ENCODE peak calls at places on chromosomes 1 and 21, in ten cellular contexts. K, S, U, G, O, H, E, A, C and P are unnamed samples.

GRCh38 chr1:99627615-99628014 is 18.3 kb upstream of the PALMD start:
- DNase-seq in C (peak), O (no peak), K (no peak), H (no peak), S (no peak), A (no peak), G (no peak), E (no peak), U (no peak), P (no peak)

GRCh38 chr1:106960412-106960811 is 96.1 kb upstream of the PRMT6 start:
- DNase-seq in O (no peak), E (no peak), C (no peak), K (no peak), H (no peak), U (no peak), G (no peak), A (no peak), S (no peak), P (no peak)

GRCh38 chr1:47175227-47175934 is 14.5 kb downstream of the PDZK1IP1 start:
- DNase-seq in K (peak), G (no peak), E (peak), S (peak), U (peak), H (peak), A (peak), O (peak), C (peak), P (peak)

GRCh38 chr1:86507935-86508582 is 38.8 kb upstream of the CLCA4 start:
- DNase-seq in S (no peak), K (peak), O (no peak), H (peak), E (no peak), U (no peak), G (no peak), A (no peak), C (no peak), P (peak)

GRCh38 chr1:85584923-85585322 is 4.4 kb downstream of the CCN1 start:
- DNase-seq in G (no peak), S (no peak), K (no peak), E (no peak), H (no peak), U (no peak), O (no peak), A (no peak), C (no peak), P (no peak)

GRCh38 chr1:7485086-7485780 is 285.9 kb upstream of the VAMP3 start:
- DNase-seq in K (no peak), O (no peak), A (no peak), G (no peak), C (no peak), E (no peak), H (peak), S (no peak), U (no peak), P (no peak)

GRCh38 chr1:237025358-237026074 is 16.5 kb upstream of the RYR2 start:
- DNase-seq in K (no peak), C (no peak), O (no peak), S (no peak), E (no peak), A (no peak), U (no peak), H (no peak), G (no peak), P (no peak)

GRCh38 chr1:196677781-196678509 is 26.1 kb downstream of the CFH start:
- DNase-seq in K (no peak), S (no peak), O (no peak), E (no peak), A (no peak), G (no peak), C (no peak), H (peak), U (no peak), P (no peak)

GRCh38 chr1:152777510-152778137 is 2.7 kb downstream of the LCE1F start:
- DNase-seq in S (no peak), U (no peak), C (peak), O (no peak), K (peak), H (peak), A (no peak), E (no peak), G (no peak), P (peak)

GRCh38 chr1:113929750-113930498 is 800 bp downstream of the HIPK1 start:
- DNase-seq in S (no peak), A (peak), K (no peak), O (no peak), C (peak), H (peak), E (peak), G (no peak), U (peak), P (peak)

GRCh38 chr1:8903410-8903809 is 24.9 kb upstream of the ENO1 start:
- DNase-seq in O (no peak), H (peak), S (no peak), U (no peak), A (no peak), G (no peak), E (no peak), K (no peak), C (no peak), P (no peak)

GRCh38 chr21:46253610-46254124 is 25.1 kb upstream of the LSS start:
- DNase-seq in K (peak), G (peak), U (no peak), H (no peak), S (no peak), O (no peak), C (no peak), E (peak), A (no peak), P (peak)

GRCh38 chr1:152654110-152654509 is 9.1 kb upstream of the LCE2D start:
- DNase-seq in K (peak), U (no peak), C (peak), H (peak), E (peak), G (no peak), O (peak), S (no peak), A (no peak), P (peak)

GRCh38 chr1:202801169-202801568 is 7.1 kb downstream of the KDM5B start:
- DNase-seq in U (no peak), G (no peak), E (no peak), K (no peak), S (no peak), C (no peak), O (no peak), H (no peak), A (no peak), P (no peak)

GRCh38 chr1:63276625-63277024 is 45.7 kb upstream of the FOXD3 start:
- DNase-seq in U (no peak), K (no peak), A (no peak), O (no peak), E (no peak), S (no peak), H (no peak), C (peak), G (no peak), P (peak)

GRCh38 chr1:159771501-159771900 is 9.3 kb upstream of the DUSP23 start:
- DNase-seq in K (no peak), A (no peak), H (no peak), E (no peak), S (no peak), U (no peak), C (no peak), O (no peak), G (no peak), P (no peak)

GRCh38 chr1:214997685-214998084 is 84.9 kb upstream of the KCNK2 start:
- DNase-seq in O (no peak), S (no peak), K (no peak), H (no peak), C (no peak), E (no peak), A (no peak), U (no peak), G (no peak), P (no peak)

GRCh38 chr1:185789846-185790735 is 55.9 kb downstream of the HMCN1 start:
- DNase-seq in S (no peak), O (no peak), E (no peak), H (peak), U (no peak), C (no peak), G (no peak), K (no peak), A (no peak), P (peak)

GRCh38 chr1:25766721-25767436 is 33.1 kb upstream of the SELENON start:
- DNase-seq in O (peak), A (no peak), E (no peak), H (no peak), G (no peak), C (no peak), U (no peak), K (no peak), S (no peak), P (no peak)

GRCh38 chr1:201125019-201125418 is 2.0 kb downstream of the ASCL5 start:
- DNase-seq in O (peak), S (no peak), G (no peak), A (no peak), H (no peak), C (no peak), E (no peak), K (no peak), U (no peak), P (no peak)

GRCh38 chr1:43783096-43783670 is 75.8 kb downstream of the ST3GAL3 start:
- DNase-seq in S (no peak), A (no peak), G (no peak), U (no peak), E (no peak), H (no peak), C (no peak), K (no peak), O (no peak), P (no peak)

GRCh38 chr1:150429805-150430204 is 57.4 kb upstream of the TARS2 start:
- DNase-seq in O (peak), G (no peak), U (no peak), H (no peak), K (peak), S (no peak), A (no peak), C (no peak), E (no peak), P (peak)

GRCh38 chr1:229883504-229884200 is 183.4 kb upstream of the GALNT2 start:
- DNase-seq in U (no peak), C (no peak), E (no peak), S (no peak), O (no peak), A (no peak), H (no peak), G (no peak), K (no peak), P (no peak)

GRCh38 chr21:46635324-46636180 is at the start of gene PRMT2:
- DNase-seq in C (peak), S (peak), E (peak), O (peak), G (peak), U (peak), K (peak), A (peak), H (peak), P (peak)

GRCh38 chr1:208160259-208160819 is 83.8 kb downstream of the PLXNA2 start:
- DNase-seq in K (no peak), H (no peak), U (peak), O (no peak), E (no peak), S (no peak), C (no peak), G (no peak), A (no peak), P (no peak)